ENCODE peak calls at places on chromosomes 2 and 18, in six cellular contexts. K, C, V, O, F and G are unnamed samples. For H3K4me1, the result is how much of the 10 kb centered on the place peaks cover.

GRCh38 chr2:106038598-106039375 is 155.3 kb downstream of the UXS1 start:
- DNase-seq in K (no peak), C (no peak), V (no peak), O (no peak), F (no peak), G (no peak)

GRCh38 chr18:23204589-23205235 is 69.4 kb downstream of the CABLES1 start:
- DNase-seq in K (no peak), C (no peak), V (no peak), O (no peak), F (no peak), G (no peak)

GRCh38 chr2:191202209-191202721 is 42.9 kb upstream of the MYO1B start:
- DNase-seq in K (no peak), C (no peak), V (peak), O (no peak), F (no peak), G (no peak)

GRCh38 chr2:239756392-239757153 is 268.6 kb downstream of the NDUFA10 start:
- DNase-seq in K (no peak), C (no peak), V (peak), O (no peak), F (no peak), G (no peak)

GRCh38 chr18:78875268-78875997 is 104.2 kb upstream of the SALL3 start:
- DNase-seq in K (no peak), C (peak), V (peak), O (no peak), F (no peak), G (no peak)

GRCh38 chr18:55334875-55335274 is 253.1 kb downstream of the TCF4 start:
- DNase-seq in K (peak), C (no peak), V (no peak), O (no peak), F (no peak), G (peak)

GRCh38 chr2:120560330-120560729 is 175.3 kb upstream of the GLI2 start:
- DNase-seq in K (no peak), C (no peak), V (no peak), O (no peak), F (no peak), G (peak)

GRCh38 chr18:46294325-46294724 is 190.1 kb downstream of the HAUS1 start:
- DNase-seq in K (no peak), C (no peak), V (peak), O (no peak), F (no peak), G (no peak)

GRCh38 chr2:40554665-40555294 is 102.9 kb upstream of the SLC8A1 start:
- DNase-seq in K (peak), C (peak), V (peak), O (no peak), F (peak), G (peak)

GRCh38 chr2:64942693-64943092 is 46.5 kb upstream of the SLC1A4 start:
- DNase-seq in K (no peak), C (no peak), V (no peak), O (no peak), F (no peak), G (no peak)

GRCh38 chr18:9474103-9474982 is 970 bp upstream of the RALBP1 start:
- DNase-seq in K (no peak), C (peak), V (peak), O (peak), F (peak), G (no peak)

GRCh38 chr2:10405441-10405840 is 42.7 kb downstream of the ODC1 start:
- DNase-seq in K (peak), C (no peak), V (peak), O (no peak), F (peak), G (peak)

GRCh38 chr2:225367482-225367881 is 32.0 kb upstream of the NYAP2 start:
- DNase-seq in K (no peak), C (peak), V (no peak), O (no peak), F (no peak), G (no peak)

GRCh38 chr2:200509227-200509607 is 651 bp downstream of the KCTD18 start:
- DNase-seq in K (peak), C (peak), V (peak), O (no peak), F (peak), G (no peak)

GRCh38 chr2:64273524-64274398 is 129.5 kb upstream of the PELI1 start:
- DNase-seq in K (peak), C (peak), V (peak), O (no peak), F (no peak), G (peak)

GRCh38 chr2:118907759-118908158 is 34.2 kb upstream of the MARCO start:
- DNase-seq in K (no peak), C (no peak), V (no peak), O (no peak), F (no peak), G (no peak)

GRCh38 chr2:128490881-128491778 is 172.5 kb upstream of the HS6ST1 start:
- DNase-seq in K (no peak), C (peak), V (no peak), O (no peak), F (no peak), G (no peak)

GRCh38 chr2:230557056-230557455 is 141.1 kb downstream of the SP100 start:
- DNase-seq in K (no peak), C (no peak), V (no peak), O (no peak), F (no peak), G (no peak)

GRCh38 chr2:106105151-106105922 is 88.8 kb downstream of the UXS1 start:
- DNase-seq in K (no peak), C (peak), V (no peak), O (no peak), F (no peak), G (no peak)

GRCh38 chr18:73023975-73024374 is 156.2 kb upstream of the NETO1 start:
- DNase-seq in K (no peak), C (no peak), V (no peak), O (no peak), F (no peak), G (no peak)

GRCh38 chr2:159275111-159275510 is 11.4 kb downstream of the WDSUB1 start:
- DNase-seq in K (no peak), C (no peak), V (no peak), O (no peak), F (no peak), G (no peak)

GRCh38 chr18:28007841-28008240 is 169.1 kb downstream of the CDH2 start:
- DNase-seq in K (no peak), C (no peak), V (no peak), O (no peak), F (no peak), G (no peak)

GRCh38 chr18:3966985-3967856 is 487.9 kb downstream of the DLGAP1 start:
- DNase-seq in K (peak), C (peak), V (peak), O (no peak), F (peak), G (peak)

GRCh38 chr2:57185568-57185967 is 861.0 kb upstream of the VRK2 start:
- DNase-seq in K (no peak), C (no peak), V (no peak), O (no peak), F (no peak), G (no peak)

GRCh38 chr2:106160786-106161261 is 33.3 kb downstream of the UXS1 start:
- DNase-seq in K (no peak), C (no peak), V (no peak), O (peak), F (no peak), G (no peak)

GRCh38 chr2:40415391-40415790 is 36.5 kb downstream of the SLC8A1 start:
- DNase-seq in K (no peak), C (no peak), V (no peak), O (no peak), F (no peak), G (no peak)

GRCh38 chr18:61702007-61702406 is 190.8 kb downstream of the RNF152 start:
- DNase-seq in K (no peak), C (no peak), V (peak), O (no peak), F (no peak), G (no peak)

GRCh38 chr2:99818842-99819241 is 323.5 kb downstream of the AFF3 start:
- DNase-seq in K (no peak), C (no peak), V (no peak), O (no peak), F (peak), G (no peak)

GRCh38 chr2:232872826-232873225 is 2.8 kb downstream of the SNORC start:
- DNase-seq in K (no peak), C (no peak), V (no peak), O (no peak), F (no peak), G (no peak)

GRCh38 chr2:118016911-118017310 is 3.0 kb upstream of the CCDC93 start:
- DNase-seq in K (no peak), C (no peak), V (no peak), O (no peak), F (no peak), G (no peak)

GRCh38 chr18:34643982-34644381 is 66.1 kb upstream of the DTNA start:
- DNase-seq in K (no peak), C (no peak), V (peak), O (no peak), F (no peak), G (no peak)

GRCh38 chr2:192017844-192018243 is 171.0 kb upstream of the CAVIN2 start:
- DNase-seq in K (no peak), C (no peak), V (no peak), O (no peak), F (no peak), G (no peak)

GRCh38 chr2:235050992-235051351 is 99.2 kb downstream of the SH3BP4 start:
- DNase-seq in K (peak), C (peak), V (peak), O (no peak), F (no peak), G (peak)

GRCh38 chr2:955829-956731 is 5.4 kb downstream of the SNTG2 start:
- DNase-seq in K (no peak), C (peak), V (no peak), O (no peak), F (no peak), G (no peak)

GRCh38 chr2:216132585-216132984 is 23.4 kb downstream of the XRCC5 start:
- DNase-seq in K (no peak), C (no peak), V (no peak), O (no peak), F (no peak), G (no peak)

GRCh38 chr18:26133652-26134051 is at the start of gene PSMA8:
- DNase-seq in K (peak), C (peak), V (no peak), O (peak), F (no peak), G (peak)
- H3K4me3 ChIP-seq in K (peak), C (no peak), V (peak), O (peak), F (no peak), G (no peak)

GRCh38 chr18:58104071-58104470 is 60.0 kb downstream of the NEDD4L start:
- DNase-seq in K (no peak), C (peak), V (no peak), O (no peak), F (no peak), G (no peak)
- H3K4me1 ChIP-seq in K (under half), C (under half), V (under half), O (under half), F (under half), G (under half)

DNA sequence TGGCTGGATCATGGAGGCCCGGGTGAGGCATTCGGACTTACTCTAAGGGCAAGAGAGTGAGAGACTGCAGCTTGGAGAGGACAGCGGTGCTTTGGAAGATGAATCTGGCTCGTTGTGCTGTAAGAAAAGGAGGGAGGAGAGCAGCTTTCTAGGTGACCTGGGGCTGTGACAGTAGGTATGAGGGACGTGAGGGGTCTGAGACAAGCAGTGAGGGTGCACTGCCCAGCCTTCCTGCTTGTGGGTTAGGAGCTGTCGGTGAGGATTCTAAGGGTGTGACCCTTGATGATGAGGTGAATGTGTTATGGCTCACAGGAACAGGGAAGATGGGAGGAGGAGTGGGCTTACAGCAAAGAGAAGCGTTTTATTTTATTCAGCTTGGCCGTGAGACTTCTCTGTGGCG is 27.1 kb upstream of the RHOB start:
- DNase-seq in K (no peak), C (no peak), V (no peak), O (no peak), F (no peak), G (no peak)
- H3K4me3 ChIP-seq in K (no peak), C (no peak), V (peak), O (no peak), F (no peak), G (no peak)

DNA sequence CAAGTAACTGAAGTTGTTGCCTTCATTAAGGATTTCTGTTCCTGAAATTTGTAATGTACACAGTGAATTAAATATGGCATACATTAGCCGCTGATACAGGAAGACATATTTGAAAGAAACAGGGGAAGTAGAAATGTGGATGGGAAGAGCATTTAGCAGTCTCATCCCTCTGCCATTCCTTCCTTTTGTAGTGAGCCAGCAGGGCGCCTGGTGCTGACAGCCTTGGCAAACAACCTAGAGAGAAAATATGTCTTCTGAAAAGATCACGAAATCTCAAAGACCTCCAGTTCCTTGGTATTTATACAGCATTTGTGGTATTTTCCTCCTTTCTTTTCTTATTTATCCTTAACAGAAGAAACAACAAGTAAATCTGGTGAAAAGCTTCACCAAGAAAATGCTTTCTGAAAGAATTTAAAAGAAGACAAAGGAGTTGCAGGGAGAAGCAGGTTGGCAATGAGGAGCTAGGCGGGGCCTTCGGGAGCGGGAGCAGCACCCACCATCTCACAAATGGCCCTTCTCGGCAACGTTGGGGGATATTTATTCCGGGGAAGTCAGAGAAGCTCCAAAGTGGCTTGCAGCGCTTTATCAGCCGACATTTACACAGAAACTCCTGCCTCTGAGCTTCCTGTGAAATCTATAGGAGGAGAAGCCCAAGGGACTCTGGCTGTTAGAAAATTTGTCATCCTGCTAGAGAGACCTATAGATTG is 406.1 kb upstream of the NRP2 start:
- DNase-seq in K (no peak), C (peak), V (no peak), O (no peak), F (no peak), G (no peak)
- H3K4me1 ChIP-seq in K (under half), C (under half), V (under half), O (under half), F (under half), G (under half)

GRCh38 chr2:149040451-149040850 is 2.0 kb downstream of the LYPD6B start:
- DNase-seq in K (no peak), C (peak), V (peak), O (no peak), F (peak), G (no peak)

GRCh38 chr2:149036507-149037293 is 1.8 kb upstream of the LYPD6B start:
- DNase-seq in K (no peak), C (no peak), V (no peak), O (no peak), F (no peak), G (no peak)

GRCh38 chr2:149039213-149039724 is 770 bp downstream of the LYPD6B start:
- DNase-seq in K (no peak), C (no peak), V (no peak), O (no peak), F (no peak), G (no peak)

GRCh38 chr2:149038442-149039212 is at the start of gene LYPD6B:
- DNase-seq in K (no peak), C (peak), V (peak), O (no peak), F (peak), G (no peak)

DNA sequence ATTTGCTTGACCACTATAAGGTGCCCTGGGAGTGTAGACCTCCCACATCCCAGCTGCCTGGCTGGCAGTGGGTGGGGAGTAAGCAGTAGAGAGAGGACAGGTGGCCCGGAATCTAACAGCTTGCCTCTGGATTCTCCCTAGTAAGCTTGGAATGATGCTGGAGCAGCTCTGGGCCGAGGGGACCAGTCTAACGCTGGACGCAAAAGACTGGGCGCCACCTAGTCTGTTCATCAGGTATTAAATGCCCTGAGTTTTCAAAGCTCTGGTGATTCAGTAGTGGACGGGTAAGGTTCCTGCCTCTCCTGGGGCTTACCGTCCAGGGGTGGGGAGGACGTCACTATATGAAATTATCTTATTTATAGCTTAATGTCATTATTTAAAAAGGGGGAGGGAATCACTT is 648 bp upstream of the LYPD6B start:
- DNase-seq in K (no peak), C (peak), V (no peak), O (no peak), F (no peak), G (no peak)
- H3K4me3 ChIP-seq in K (no peak), C (peak), V (no peak), O (no peak), F (peak), G (no peak)

GRCh38 chr2:20218331-20219320 is 6.3 kb downstream of the SDC1 start:
- DNase-seq in K (no peak), C (no peak), V (no peak), O (no peak), F (no peak), G (peak)
- H3K4me1 ChIP-seq in K (under half), C (under half), V (under half), O (under half), F (half or more), G (under half)